ENCODE peak calls at places on chromosomes 4 and X, in nine cellular contexts. Q is activated CD4-positive, alpha-beta T cell treated with anti-CD3 and anti-CD28 coated beads for 24 hours; Z is activated naive CD8-positive, alpha-beta T cell treated with anti-CD3 and anti-CD28 coated beads, Interleukin-2, amount 50 U/mL, for 24 hours; P is Panc1; M is EL; W is pancreas; J is activated CD8-positive, alpha-beta memory T cell treated with anti-CD3 and anti-CD28 coated beads for 1 hour; A is T-helper 17 cell; D is ACHN. K is an unnamed sample.

GRCh38 chr4:94548571-94548970 is 96.8 kb downstream of the PDLIM5 start:
- DNase-seq in Q (no peak), M (peak), J (no peak), D (peak), P (peak), Z (no peak), A (no peak), W (no peak), K (no peak)

GRCh38 chr4:134905061-134905460 is 703.5 kb upstream of the PABPC4L start:
- DNase-seq in Z (no peak), A (no peak), D (no peak), P (no peak), Q (no peak), M (no peak), J (no peak), W (no peak), K (no peak)

GRCh38 chr4:79471309-79471708 is 63.3 kb upstream of the GK2 start:
- DNase-seq in Q (no peak), W (no peak), P (no peak), D (no peak), Z (no peak), J (no peak), A (no peak), M (no peak), K (no peak)

GRCh38 chrX:25344191-25344936 is 328.6 kb upstream of the ARX start:
- DNase-seq in A (no peak), J (no peak), D (peak), W (no peak), M (no peak), P (no peak), Q (no peak), Z (no peak), K (no peak)

GRCh38 chrX:122591546-122591945 is 592.5 kb upstream of the GRIA3 start:
- DNase-seq in D (no peak), A (no peak), P (no peak), M (no peak), W (no peak), Z (no peak), Q (no peak), J (no peak), K (no peak)

GRCh38 chrX:18406531-18407266 is 18.7 kb upstream of the CDKL5 start:
- DNase-seq in J (no peak), Z (no peak), D (no peak), M (peak), W (no peak), A (no peak), Q (no peak), P (no peak), K (no peak)

GRCh38 chrX:6226053-6226645 is 2.5 kb downstream of the NLGN4X start:
- DNase-seq in J (no peak), Q (no peak), M (no peak), D (no peak), Z (no peak), W (no peak), P (no peak), A (no peak), K (no peak)

GRCh38 chr4:75939890-75940691 is 722 bp downstream of the NAAA start:
- DNase-seq in M (peak), A (peak), J (peak), D (peak), Z (peak), W (peak), Q (peak), P (no peak), K (no peak)

GRCh38 chrX:22748093-22748999 is 251.4 kb upstream of the DDX53 start:
- DNase-seq in W (peak), D (peak), P (peak), Q (no peak), J (no peak), A (no peak), Z (peak), M (peak), K (no peak)

GRCh38 chr4:159075531-159075932 is 27.3 kb upstream of the RAPGEF2 start:
- DNase-seq in J (no peak), M (peak), A (no peak), Q (no peak), W (no peak), D (no peak), Z (no peak), P (no peak), K (no peak)

GRCh38 chr4:94634266-94634665 is 123.5 kb upstream of the BMPR1B start:
- DNase-seq in W (no peak), M (peak), Z (no peak), Q (no peak), J (no peak), P (no peak), D (no peak), A (no peak), K (no peak)

GRCh38 chr4:106421441-106422296 is 53.1 kb upstream of the GIMD1 start:
- DNase-seq in Z (no peak), M (peak), W (no peak), D (peak), P (no peak), A (no peak), Q (no peak), J (no peak), K (no peak)

GRCh38 chrX:72079607-72080006 is 52.1 kb downstream of the RTL5 start:
- DNase-seq in D (no peak), W (no peak), J (no peak), Q (no peak), A (no peak), P (no peak), Z (no peak), M (no peak), K (no peak)

GRCh38 chr4:55356991-55357461 is 11.0 kb downstream of the SRD5A3 start:
- DNase-seq in Q (no peak), P (no peak), J (no peak), M (peak), Z (no peak), A (no peak), D (peak), W (no peak), K (no peak)

GRCh38 chr4:168637872-168638756 is 141.3 kb downstream of the PALLD start:
- DNase-seq in Z (no peak), Q (no peak), M (peak), A (no peak), W (no peak), P (no peak), D (no peak), J (no peak), K (no peak)

GRCh38 chr4:76680934-76681333 is 217.0 kb downstream of the SOWAHB start:
- DNase-seq in A (no peak), Q (no peak), J (no peak), D (no peak), P (no peak), Z (no peak), M (no peak), W (no peak), K (no peak)

GRCh38 chr4:111400736-111401135 is 744.5 kb upstream of the FAM241A start:
- DNase-seq in P (no peak), D (no peak), W (no peak), A (no peak), Q (no peak), Z (no peak), M (peak), J (no peak), K (peak)

GRCh38 chr4:100782356-100782755 is 264.5 kb upstream of the EMCN start:
- DNase-seq in J (no peak), D (no peak), Z (no peak), A (no peak), W (no peak), M (no peak), P (no peak), Q (no peak), K (no peak)

GRCh38 chrX:74133156-74133796 is 170.7 kb upstream of the ZCCHC13 start:
- DNase-seq in P (peak), D (peak), Z (no peak), W (no peak), J (no peak), Q (no peak), M (peak), A (no peak), K (peak)

GRCh38 chr4:139015948-139016451 is 419 bp downstream of the NOCT start:
- DNase-seq in M (peak), J (no peak), A (peak), W (peak), P (no peak), Z (peak), D (peak), Q (peak), K (no peak)

GRCh38 chr4:74715731-74716435 is 78.4 kb downstream of the BTC start:
- DNase-seq in Z (no peak), W (no peak), A (no peak), D (no peak), J (no peak), P (no peak), Q (no peak), M (no peak), K (no peak)

GRCh38 chrX:151634937-151635336 is 60.3 kb upstream of the PRRG3 start:
- DNase-seq in J (no peak), W (no peak), M (no peak), D (no peak), A (no peak), P (no peak), Q (no peak), Z (no peak), K (no peak)

GRCh38 chrX:26649534-26649933 is 433.6 kb downstream of the MAGEB5 start:
- DNase-seq in M (no peak), A (no peak), J (no peak), W (no peak), Z (no peak), Q (no peak), P (peak), D (peak), K (no peak)

GRCh38 chrX:40171513-40172168 is 73.9 kb upstream of the BCOR start:
- DNase-seq in M (peak), W (no peak), Q (no peak), J (no peak), Z (peak), A (no peak), D (no peak), P (no peak), K (no peak)

GRCh38 chr4:75180790-75181776 is 248.2 kb downstream of the PARM1 start:
- DNase-seq in Z (no peak), D (peak), A (no peak), J (no peak), M (peak), W (no peak), P (no peak), Q (no peak), K (no peak)

GRCh38 chrX:46994096-46994495 is 81.9 kb downstream of the JADE3 start:
- DNase-seq in W (no peak), D (no peak), Z (no peak), Q (no peak), M (no peak), P (no peak), J (no peak), A (no peak), K (no peak)

K was measured in NCI-H1048.